ENCODE peak calls at places on chromosome 2, in eight cellular contexts. One of them, this sample, is unnamed.

GRCh38 chr2:193240752-193241151 is 1046.0 kb upstream of the TMEFF2 start:
- DNase-seq in cardiac muscle cell: peak; percentile 62
- DNase-seq in K562: no peak
- DNase-seq in IMR-90: no peak
- DNase-seq in colonic mucosa: no peak
- DNase-seq in CD8-positive, alpha-beta T cell: no peak
- DNase-seq in hepatocyte: peak; percentile 19
- DNase-seq in uterus: no peak
- DNase-seq in this sample: no peak

GRCh38 chr2:65294701-65295100 is 67.1 kb downstream of the ACTR2 start:
- DNase-seq in cardiac muscle cell: no peak
- DNase-seq in K562: peak; percentile 82
- DNase-seq in IMR-90: no peak
- DNase-seq in colonic mucosa: no peak
- DNase-seq in CD8-positive, alpha-beta T cell: no peak
- DNase-seq in hepatocyte: no peak
- DNase-seq in uterus: no peak
- DNase-seq in this sample: no peak

GRCh38 chr2:233350708-233351107 is 3.6 kb upstream of the DGKD start:
- DNase-seq in cardiac muscle cell: no peak
- DNase-seq in K562: peak; percentile 80
- DNase-seq in IMR-90: peak; percentile 90
- DNase-seq in colonic mucosa: peak; percentile 60
- DNase-seq in CD8-positive, alpha-beta T cell: no peak
- DNase-seq in hepatocyte: peak; percentile 82
- DNase-seq in uterus: peak; percentile 38
- DNase-seq in this sample: no peak

GRCh38 chr2:232700154-232700553 is 3.0 kb downstream of the GIGYF2 start:
- DNase-seq in cardiac muscle cell: no peak
- DNase-seq in K562: no peak
- DNase-seq in IMR-90: no peak
- DNase-seq in colonic mucosa: no peak
- DNase-seq in CD8-positive, alpha-beta T cell: no peak
- DNase-seq in hepatocyte: no peak
- DNase-seq in uterus: no peak
- DNase-seq in this sample: no peak

GRCh38 chr2:163198972-163199371 is 360.4 kb upstream of the KCNH7 start:
- DNase-seq in cardiac muscle cell: no peak
- DNase-seq in K562: no peak
- DNase-seq in IMR-90: no peak
- DNase-seq in colonic mucosa: no peak
- DNase-seq in CD8-positive, alpha-beta T cell: no peak
- DNase-seq in hepatocyte: no peak
- DNase-seq in uterus: no peak
- DNase-seq in this sample: no peak

GRCh38 chr2:233422050-233422639 is 67.9 kb downstream of the DGKD start:
- DNase-seq in cardiac muscle cell: no peak
- DNase-seq in K562: peak; percentile 38
- DNase-seq in IMR-90: no peak
- DNase-seq in colonic mucosa: peak; percentile 89
- DNase-seq in CD8-positive, alpha-beta T cell: peak; percentile 62
- DNase-seq in hepatocyte: peak; percentile 88
- DNase-seq in uterus: no peak
- DNase-seq in this sample: no peak

GRCh38 chr2:226665306-226665831 is 134.3 kb downstream of the IRS1 start:
- DNase-seq in cardiac muscle cell: no peak
- DNase-seq in K562: no peak
- DNase-seq in IMR-90: no peak
- DNase-seq in colonic mucosa: no peak
- DNase-seq in CD8-positive, alpha-beta T cell: no peak
- DNase-seq in hepatocyte: no peak
- DNase-seq in uterus: no peak
- DNase-seq in this sample: no peak

GRCh38 chr2:234286118-234286598 is 210.7 kb downstream of the ARL4C start:
- DNase-seq in cardiac muscle cell: no peak
- DNase-seq in K562: no peak
- DNase-seq in IMR-90: peak; percentile 71
- DNase-seq in colonic mucosa: no peak
- DNase-seq in CD8-positive, alpha-beta T cell: no peak
- DNase-seq in hepatocyte: no peak
- DNase-seq in uterus: no peak
- DNase-seq in this sample: no peak

GRCh38 chr2:23489471-23490400 is 104.8 kb downstream of the KLHL29 start:
- DNase-seq in cardiac muscle cell: no peak
- DNase-seq in K562: peak; percentile 4
- DNase-seq in IMR-90: no peak
- DNase-seq in colonic mucosa: no peak
- DNase-seq in CD8-positive, alpha-beta T cell: no peak
- DNase-seq in hepatocyte: no peak
- DNase-seq in uterus: no peak
- DNase-seq in this sample: no peak

GRCh38 chr2:227222292-227222691 is 57.9 kb downstream of the COL4A3 start:
- DNase-seq in cardiac muscle cell: no peak
- DNase-seq in K562: no peak
- DNase-seq in IMR-90: no peak
- DNase-seq in colonic mucosa: no peak
- DNase-seq in CD8-positive, alpha-beta T cell: no peak
- DNase-seq in hepatocyte: no peak
- DNase-seq in uterus: no peak
- DNase-seq in this sample: no peak

GRCh38 chr2:135227386-135227785 is 175.3 kb downstream of the RAB3GAP1 start:
- DNase-seq in cardiac muscle cell: no peak
- DNase-seq in K562: no peak
- DNase-seq in IMR-90: peak; percentile 60
- DNase-seq in colonic mucosa: no peak
- DNase-seq in CD8-positive, alpha-beta T cell: no peak
- DNase-seq in hepatocyte: no peak
- DNase-seq in uterus: no peak
- DNase-seq in this sample: no peak

GRCh38 chr2:24360050-24360962 is at the start of gene ITSN2:
- DNase-seq in cardiac muscle cell: peak; percentile 88
- DNase-seq in K562: peak; percentile 76
- DNase-seq in IMR-90: peak; percentile 49
- DNase-seq in colonic mucosa: peak; percentile 83
- DNase-seq in CD8-positive, alpha-beta T cell: peak; percentile 73
- DNase-seq in hepatocyte: peak; percentile 90
- DNase-seq in uterus: peak; percentile 59
- DNase-seq in this sample: peak; percentile 89

GRCh38 chr2:60366178-60366577 is 187.3 kb downstream of the BCL11A start:
- DNase-seq in cardiac muscle cell: peak; percentile 19
- DNase-seq in K562: no peak
- DNase-seq in IMR-90: no peak
- DNase-seq in colonic mucosa: no peak
- DNase-seq in CD8-positive, alpha-beta T cell: no peak
- DNase-seq in hepatocyte: no peak
- DNase-seq in uterus: no peak
- DNase-seq in this sample: no peak

GRCh38 chr2:179745615-179746263 is 115.7 kb downstream of the ZNF385B start:
- DNase-seq in cardiac muscle cell: peak; percentile 7
- DNase-seq in K562: no peak
- DNase-seq in IMR-90: peak; percentile 17
- DNase-seq in colonic mucosa: no peak
- DNase-seq in CD8-positive, alpha-beta T cell: no peak
- DNase-seq in hepatocyte: no peak
- DNase-seq in uterus: no peak
- DNase-seq in this sample: no peak

GRCh38 chr2:100482741-100483140 is 12.5 kb downstream of the NMS start:
- DNase-seq in cardiac muscle cell: no peak
- DNase-seq in K562: peak; percentile 49
- DNase-seq in IMR-90: no peak
- DNase-seq in colonic mucosa: no peak
- DNase-seq in CD8-positive, alpha-beta T cell: no peak
- DNase-seq in hepatocyte: no peak
- DNase-seq in uterus: no peak
- DNase-seq in this sample: no peak

GRCh38 chr2:43220982-43221659 is 5.3 kb downstream of the ZFP36L2 start:
- DNase-seq in cardiac muscle cell: no peak
- DNase-seq in K562: peak; percentile 66
- DNase-seq in IMR-90: peak; percentile 95
- DNase-seq in colonic mucosa: peak; percentile 73
- DNase-seq in CD8-positive, alpha-beta T cell: peak; percentile 47
- DNase-seq in hepatocyte: peak; percentile 88
- DNase-seq in uterus: peak; percentile 93
- DNase-seq in this sample: no peak
- TF ChIP-seq CTCF in cardiac muscle cell: no peak
- TF ChIP-seq CTCF in K562: no peak
- TF ChIP-seq CTCF in IMR-90: no peak
- TF ChIP-seq CTCF in colonic mucosa: no peak
- TF ChIP-seq CTCF in CD8-positive, alpha-beta T cell: no peak
- TF ChIP-seq CTCF in hepatocyte: no peak
- TF ChIP-seq CTCF in uterus: no peak
- TF ChIP-seq CTCF in this sample: no peak

DNA sequence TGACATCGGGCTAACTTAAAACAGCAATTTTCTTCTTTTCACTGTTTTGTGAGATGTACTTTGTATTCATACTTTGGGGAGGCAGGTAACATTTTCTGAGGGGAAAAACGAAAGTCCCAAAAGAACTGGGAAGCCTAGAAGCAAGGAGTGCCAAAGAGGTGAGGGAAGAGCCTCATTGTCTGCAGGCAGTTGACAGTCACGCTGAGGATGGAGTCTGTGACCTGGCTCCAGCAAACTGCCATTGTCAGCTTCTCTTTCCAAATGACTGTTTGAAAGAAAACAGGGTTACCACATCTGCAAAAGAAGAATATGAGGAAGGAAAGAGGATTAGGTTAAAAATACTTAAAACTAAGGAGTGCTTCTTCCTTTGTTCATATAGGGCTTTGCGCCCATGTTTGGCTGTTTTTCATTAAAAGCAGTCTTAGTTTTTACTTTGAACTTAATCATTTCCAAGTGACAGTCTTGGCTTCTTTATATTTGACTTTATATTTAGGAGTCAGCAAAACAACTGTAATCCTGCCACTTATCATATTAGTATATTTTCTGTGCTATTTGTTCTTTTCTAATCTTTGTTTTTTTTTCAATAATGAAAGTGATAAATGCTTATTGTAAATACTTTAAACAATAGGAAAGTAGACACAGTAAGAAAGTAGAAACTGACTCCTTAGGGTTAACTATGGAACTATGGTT is 35.0 kb downstream of the CERS6 start:
- DNase-seq in cardiac muscle cell: no peak
- DNase-seq in K562: peak; percentile 34
- DNase-seq in IMR-90: no peak
- DNase-seq in colonic mucosa: no peak
- DNase-seq in CD8-positive, alpha-beta T cell: no peak
- DNase-seq in hepatocyte: no peak
- DNase-seq in uterus: no peak
- DNase-seq in this sample: no peak
- H3K36me3 ChIP-seq in cardiac muscle cell: no peaks in the 10 kb centered on the region
- H3K36me3 ChIP-seq in K562: no peaks in the 10 kb centered on the region
- H3K36me3 ChIP-seq in IMR-90: no peaks in the 10 kb centered on the region
- H3K36me3 ChIP-seq in colonic mucosa: no peaks in the 10 kb centered on the region
- H3K36me3 ChIP-seq in CD8-positive, alpha-beta T cell: no peaks in the 10 kb centered on the region
- H3K36me3 ChIP-seq in hepatocyte: no peaks in the 10 kb centered on the region
- H3K36me3 ChIP-seq in uterus: no peaks in the 10 kb centered on the region
- H3K36me3 ChIP-seq in this sample: no peaks in the 10 kb centered on the region

DNA sequence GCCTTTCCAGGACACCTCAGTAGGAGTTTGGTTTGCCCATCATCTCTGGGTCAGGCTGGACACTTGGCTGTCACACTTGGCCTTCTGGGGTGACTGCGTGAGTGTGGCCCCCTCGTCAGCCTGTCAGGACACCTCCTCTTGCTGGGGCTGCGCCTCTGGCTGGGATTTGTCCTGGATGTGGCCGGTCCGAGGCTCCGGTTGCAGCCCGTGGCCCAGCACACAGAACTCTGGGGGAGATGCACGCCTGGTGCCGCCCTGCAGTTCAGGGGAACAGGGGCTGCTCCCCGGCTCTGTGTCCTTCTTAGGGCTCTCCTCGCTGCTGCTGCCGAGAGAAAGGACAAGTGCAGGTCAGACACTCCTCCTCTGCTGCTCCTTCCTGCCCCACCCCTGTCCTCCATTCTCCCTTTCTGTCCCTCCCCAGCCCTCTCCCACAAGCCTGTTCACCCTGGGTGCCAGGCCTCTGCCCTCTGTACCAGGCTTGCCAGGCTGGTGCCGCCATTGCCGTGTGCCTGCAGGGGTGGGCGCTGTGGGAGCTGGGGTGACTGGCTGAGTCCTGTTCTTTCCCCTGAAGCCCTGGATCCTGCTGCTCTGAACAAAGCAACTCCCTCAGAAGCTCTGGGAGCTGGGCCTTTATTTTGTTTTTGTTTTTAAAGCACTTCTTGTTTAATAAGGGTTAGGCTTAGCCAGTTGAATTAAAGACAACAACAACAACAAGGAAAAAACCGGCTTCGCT is 9.4 kb downstream of the PCARE start:
- DNase-seq in cardiac muscle cell: no peak
- DNase-seq in K562: no peak
- DNase-seq in IMR-90: no peak
- DNase-seq in colonic mucosa: no peak
- DNase-seq in CD8-positive, alpha-beta T cell: no peak
- DNase-seq in hepatocyte: no peak
- DNase-seq in uterus: no peak
- DNase-seq in this sample: no peak
- H3K4me1 ChIP-seq in cardiac muscle cell: peaks cover 10% of the 10 kb centered on the region
- H3K4me1 ChIP-seq in K562: no peaks in the 10 kb centered on the region
- H3K4me1 ChIP-seq in IMR-90: peaks cover 7% of the 10 kb centered on the region
- H3K4me1 ChIP-seq in colonic mucosa: no peaks in the 10 kb centered on the region
- H3K4me1 ChIP-seq in CD8-positive, alpha-beta T cell: no peaks in the 10 kb centered on the region
- H3K4me1 ChIP-seq in hepatocyte: peaks cover 28% of the 10 kb centered on the region
- H3K4me1 ChIP-seq in uterus: no peaks in the 10 kb centered on the region
- H3K4me1 ChIP-seq in this sample: no peaks in the 10 kb centered on the region

GRCh38 chr2:36811071-36811470 is 114.6 kb downstream of the VIT start:
- DNase-seq in cardiac muscle cell: no peak
- DNase-seq in K562: no peak
- DNase-seq in IMR-90: no peak
- DNase-seq in colonic mucosa: no peak
- DNase-seq in CD8-positive, alpha-beta T cell: no peak
- DNase-seq in hepatocyte: no peak
- DNase-seq in uterus: no peak
- DNase-seq in this sample: no peak

GRCh38 chr2:36807223-36807886 is 110.8 kb downstream of the VIT start:
- DNase-seq in cardiac muscle cell: no peak
- DNase-seq in K562: peak; percentile 49
- DNase-seq in IMR-90: no peak
- DNase-seq in colonic mucosa: peak; percentile 61
- DNase-seq in CD8-positive, alpha-beta T cell: no peak
- DNase-seq in hepatocyte: no peak
- DNase-seq in uterus: no peak
- DNase-seq in this sample: no peak

GRCh38 chr2:36808386-36808785 is 111.9 kb downstream of the VIT start:
- DNase-seq in cardiac muscle cell: no peak
- DNase-seq in K562: no peak
- DNase-seq in IMR-90: no peak
- DNase-seq in colonic mucosa: no peak
- DNase-seq in CD8-positive, alpha-beta T cell: no peak
- DNase-seq in hepatocyte: no peak
- DNase-seq in uterus: no peak
- DNase-seq in this sample: no peak

GRCh38 chr2:36809046-36809445 is 112.5 kb downstream of the VIT start:
- DNase-seq in cardiac muscle cell: no peak
- DNase-seq in K562: no peak
- DNase-seq in IMR-90: no peak
- DNase-seq in colonic mucosa: no peak
- DNase-seq in CD8-positive, alpha-beta T cell: no peak
- DNase-seq in hepatocyte: no peak
- DNase-seq in uterus: no peak
- DNase-seq in this sample: no peak

DNA sequence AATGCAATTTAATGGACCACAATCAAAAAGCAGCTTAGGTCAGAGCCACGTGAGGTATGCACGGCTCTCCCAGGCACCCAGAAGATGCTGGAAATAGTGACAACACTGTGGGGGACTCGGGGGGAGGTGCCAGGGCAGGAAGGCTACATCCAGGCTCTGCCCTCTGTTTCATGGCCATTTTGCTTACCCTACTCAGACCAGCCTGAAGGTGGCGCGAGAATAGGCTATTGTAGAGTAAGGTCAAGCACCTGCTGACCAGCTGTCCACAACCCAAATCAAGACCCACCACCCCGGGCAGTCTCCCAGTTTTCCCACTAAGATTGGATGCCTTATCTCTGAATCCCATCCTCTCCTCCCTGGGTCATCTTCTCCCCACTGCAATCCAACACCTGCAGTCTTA is 115.7 kb downstream of the VIT start:
- DNase-seq in cardiac muscle cell: peak; percentile 18
- DNase-seq in K562: peak; percentile 50
- DNase-seq in IMR-90: no peak
- DNase-seq in colonic mucosa: no peak
- DNase-seq in CD8-positive, alpha-beta T cell: no peak
- DNase-seq in hepatocyte: no peak
- DNase-seq in uterus: no peak
- DNase-seq in this sample: no peak
- TF ChIP-seq CTCF in cardiac muscle cell: peak; percentile 22
- TF ChIP-seq CTCF in K562: peak; percentile 67
- TF ChIP-seq CTCF in IMR-90: peak; percentile 9
- TF ChIP-seq CTCF in colonic mucosa: no peak
- TF ChIP-seq CTCF in CD8-positive, alpha-beta T cell: no peak
- TF ChIP-seq CTCF in hepatocyte: no peak
- TF ChIP-seq CTCF in uterus: no peak
- TF ChIP-seq CTCF in this sample: peak; percentile 18

This sample was measured in right lobe of liver.